ENCODE peak calls at places on chromosomes 3 and 15, in four cellular contexts. A, B, T and F are unnamed samples.

GRCh38 chr3:14938964-14939363 is 8.4 kb upstream of the NR2C2 start:
- DNase-seq in A (no peak), T (no peak), B (no peak), F (no peak)

GRCh38 chr15:45199136-45199810 is 11.5 kb upstream of the SHF start:
- DNase-seq in T (no peak), A (no peak), B (peak), F (peak)

GRCh38 chr15:95698971-95699370 is 631.5 kb upstream of the NR2F2 start:
- DNase-seq in A (no peak), B (no peak), T (no peak), F (no peak)

GRCh38 chr3:155428558-155428957 is 135.1 kb upstream of the STRIT1 start:
- DNase-seq in B (no peak), T (no peak), A (no peak), F (no peak)

GRCh38 chr3:28940530-28940929 is 340.3 kb upstream of the RBMS3 start:
- DNase-seq in A (peak), B (no peak), T (no peak), F (no peak)

GRCh38 chr3:49841126-49841525 is 15.2 kb downstream of the TRAIP start:
- DNase-seq in T (no peak), B (peak), A (peak), F (no peak)

GRCh38 chr3:128879991-128880390 is 571 bp downstream of the ACAD9 start:
- DNase-seq in B (no peak), T (no peak), A (no peak), F (no peak)

GRCh38 chr15:61459785-61460707 is 230.9 kb upstream of the RORA start:
- DNase-seq in B (no peak), T (no peak), A (peak), F (no peak)

GRCh38 chr3:129827765-129828164 is 65.7 kb downstream of the TMCC1 start:
- DNase-seq in T (no peak), B (peak), A (no peak), F (peak)

GRCh38 chr15:59539799-59540198 is 71.8 kb upstream of the GCNT3 start:
- DNase-seq in A (no peak), B (no peak), T (no peak), F (no peak)

GRCh38 chr15:78368671-78369070 is 28.5 kb downstream of the CRABP1 start:
- DNase-seq in T (no peak), B (no peak), A (no peak), F (no peak)

GRCh38 chr3:120047686-120048085 is 46.6 kb downstream of the GSK3B start:
- DNase-seq in T (no peak), A (no peak), B (no peak), F (no peak)

GRCh38 chr3:53158700-53159414 is 2.2 kb upstream of the PRKCD start:
- DNase-seq in B (no peak), A (peak), T (no peak), F (no peak)